ENCODE peak calls at places on chromosomes 1 and 21, in seven cellular contexts. W is tibial nerve, L is Peyer's patch, P is suprapubic skin, R is RWPE2, A is spleen, E is neural progenitor cell. J is an unnamed sample. For H3K4me1, the result is how much of the 10 kb centered on the place peaks cover.

GRCh38 chr1:12150456-12151200 is 16.2 kb upstream of the TNFRSF1B start:
- DNase-seq in E (no peak), P (no peak), R (no peak), A (no peak), W (no peak), L (peak), J (peak)

GRCh38 chr1:187051618-187052232 is 223.0 kb downstream of the PLA2G4A start:
- DNase-seq in L (no peak), W (no peak), P (no peak), R (no peak), A (no peak), E (peak), J (no peak)

GRCh38 chr1:234362558-234362957 is 10.7 kb upstream of the COA6 start:
- DNase-seq in P (no peak), E (no peak), A (no peak), L (no peak), R (no peak), W (no peak), J (no peak)

GRCh38 chr1:15765495-15766194 is 7.0 kb downstream of the FBLIM1 start:
- DNase-seq in E (no peak), W (no peak), P (no peak), L (no peak), R (peak), A (no peak), J (no peak)

GRCh38 chr1:44798481-44799365 is 1.5 kb upstream of the PLK3 start:
- DNase-seq in W (no peak), A (peak), R (peak), L (peak), P (peak), E (no peak), J (no peak)

GRCh38 chr1:77430966-77431735 is 149.3 kb downstream of the AK5 start:
- DNase-seq in R (no peak), W (no peak), L (no peak), A (no peak), E (no peak), P (no peak), J (no peak)

GRCh38 chr1:58576727-58577675 is at the start of gene TACSTD2:
- DNase-seq in R (peak), A (peak), P (peak), W (no peak), E (peak), L (peak), J (no peak)

GRCh38 chr21:30718239-30718909 is at the start of gene KRTAP21-3:
- DNase-seq in A (no peak), P (no peak), W (no peak), R (no peak), L (no peak), E (no peak), J (no peak)

GRCh38 chr21:43736224-43736883 is 17.4 kb downstream of the PDXK start:
- DNase-seq in W (no peak), R (no peak), L (no peak), P (no peak), E (no peak), A (no peak), J (no peak)

GRCh38 chr1:52402860-52403240 is 1.4 kb downstream of the ORC1 start:
- DNase-seq in W (no peak), R (no peak), L (no peak), E (no peak), A (no peak), P (no peak), J (no peak)

GRCh38 chr21:39099859-39100258 is 83.4 kb downstream of the PSMG1 start:
- DNase-seq in A (no peak), E (no peak), P (no peak), R (no peak), L (no peak), W (no peak), J (no peak)

GRCh38 chr1:54310439-54311328 is 95.5 kb downstream of the SSBP3 start:
- DNase-seq in A (no peak), P (no peak), E (peak), L (peak), R (no peak), W (peak), J (no peak)
- H3K4me1 ChIP-seq in A (under half), P (half or more), E (half or more), L (under half), R (under half), W (half or more), J (half or more)

GRCh38 chr1:6448749-6449631 is 17.0 kb downstream of the TNFRSF25 start:
- DNase-seq in L (peak), W (no peak), R (no peak), P (no peak), A (no peak), E (peak), J (peak)

GRCh38 chr1:6450943-6451373 is 15.0 kb downstream of the TNFRSF25 start:
- DNase-seq in R (no peak), W (no peak), A (no peak), E (no peak), P (no peak), L (peak), J (no peak)

GRCh38 chr1:6447818-6448748 is 17.9 kb downstream of the TNFRSF25 start:
- DNase-seq in A (no peak), P (no peak), R (no peak), W (no peak), E (peak), L (peak), J (peak)

GRCh38 chr1:6447016-6447817 is 18.8 kb downstream of the TNFRSF25 start:
- DNase-seq in A (no peak), P (no peak), R (no peak), E (peak), L (no peak), W (no peak), J (no peak)

GRCh38 chr1:6450005-6450450 is 15.9 kb downstream of the TNFRSF25 start:
- DNase-seq in L (no peak), A (no peak), R (no peak), E (no peak), P (no peak), W (no peak), J (no peak)
- TF ChIP-seq CTCF in L (no peak), A (no peak), R (no peak), E (no peak), P (no peak), W (no peak), J (no peak)

DNA sequence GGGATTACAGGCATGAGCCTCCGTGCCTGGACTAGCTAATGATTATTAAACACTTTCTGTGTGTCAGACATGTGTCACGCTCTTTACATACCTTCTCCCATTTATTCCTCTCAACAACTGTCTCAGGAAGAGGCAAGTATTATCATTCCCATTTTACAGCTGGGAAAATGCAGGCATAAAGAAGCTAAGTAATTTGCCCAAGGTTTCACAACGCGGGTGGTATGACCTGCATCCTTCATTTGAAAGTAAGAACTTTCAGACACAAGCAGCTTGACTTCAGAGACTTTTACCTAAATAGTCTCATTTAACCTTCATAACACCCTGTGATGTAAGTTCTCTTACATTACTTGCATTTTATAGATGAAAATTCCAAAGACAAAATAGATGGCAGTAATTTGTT is 1.0 kb upstream of the ZSCAN20 start:
- DNase-seq in P (no peak), L (no peak), A (no peak), E (no peak), W (no peak), R (no peak), J (no peak)
- H3K4me1 ChIP-seq in P (under half), L (under half), A (under half), E (under half), W (under half), R (under half), J (under half)

GRCh38 chr21:35399706-35400105 is 350.6 kb upstream of the RUNX1 start:
- DNase-seq in R (no peak), W (no peak), E (no peak), L (no peak), P (no peak), A (no peak), J (no peak)

GRCh38 chr21:35399002-35399401 is 349.9 kb upstream of the RUNX1 start:
- DNase-seq in R (no peak), A (no peak), L (no peak), W (no peak), P (no peak), E (no peak), J (no peak)

GRCh38 chr21:35400233-35400939 is 351.3 kb upstream of the RUNX1 start:
- DNase-seq in P (no peak), A (no peak), E (peak), L (peak), R (no peak), W (peak), J (peak)

GRCh38 chr21:35404247-35404646 is 355.1 kb upstream of the RUNX1 start:
- DNase-seq in A (no peak), L (no peak), R (no peak), W (no peak), P (no peak), E (no peak), J (no peak)

GRCh38 chr21:35401476-35401875 is 352.4 kb upstream of the RUNX1 start:
- DNase-seq in R (no peak), P (no peak), W (no peak), E (no peak), A (no peak), L (no peak), J (no peak)
- TF ChIP-seq CTCF in R (no peak), P (no peak), W (no peak), E (no peak), A (no peak), L (no peak), J (no peak)

GRCh38 chr1:8818325-8818775 is 910 bp upstream of the RERE start:
- DNase-seq in A (no peak), W (peak), R (peak), E (no peak), P (no peak), L (peak), J (no peak)
- H3K4me1 ChIP-seq in A (under half), W (half or more), R (half or more), E (under half), P (half or more), L (under half), J (under half)

GRCh38 chr1:21123287-21123961 is 53.3 kb downstream of the EIF4G3 start:
- DNase-seq in E (no peak), L (no peak), A (no peak), P (no peak), R (no peak), W (no peak), J (no peak)
- TF ChIP-seq CTCF in E (no peak), L (no peak), A (no peak), P (no peak), R (no peak), W (no peak), J (no peak)